ENCODE peak calls at places on chromosome 22, in six cellular contexts. One of them, this sample, is unnamed.

GRCh38 chr22:48257690-48258065 is 1495.2 kb downstream of the TBC1D22A start:
- DNase-seq in mesenchymal stem cell: no peak
- DNase-seq in neuronal stem cell: no peak
- DNase-seq in H1: no peak
- DNase-seq in mesendoderm: peak; percentile 11
- DNase-seq in IMR-90: no peak
- DNase-seq in this sample: peak; percentile 3

GRCh38 chr22:26579331-26579886 is 10.5 kb downstream of the TPST2 start:
- DNase-seq in H1: no peak
- DNase-seq in mesenchymal stem cell: no peak
- DNase-seq in IMR-90: no peak
- DNase-seq in neuronal stem cell: no peak
- DNase-seq in mesendoderm: no peak
- DNase-seq in this sample: no peak

GRCh38 chr22:35483730-35484129 is 56.9 kb upstream of the RASD2 start:
- DNase-seq in neuronal stem cell: no peak
- DNase-seq in H1: no peak
- DNase-seq in mesenchymal stem cell: no peak
- DNase-seq in mesendoderm: no peak
- DNase-seq in IMR-90: no peak
- DNase-seq in this sample: no peak

GRCh38 chr22:35345808-35346505 is 34.9 kb upstream of the HMOX1 start:
- DNase-seq in mesenchymal stem cell: no peak
- DNase-seq in H1: no peak
- DNase-seq in IMR-90: no peak
- DNase-seq in neuronal stem cell: no peak
- DNase-seq in mesendoderm: no peak
- DNase-seq in this sample: no peak

GRCh38 chr22:44132724-44133123 is 48.0 kb upstream of the PARVG start:
- DNase-seq in H1: no peak
- DNase-seq in mesendoderm: peak; percentile 49
- DNase-seq in neuronal stem cell: no peak
- DNase-seq in IMR-90: no peak
- DNase-seq in mesenchymal stem cell: no peak
- DNase-seq in this sample: no peak

GRCh38 chr22:48979482-48979881 is 848.2 kb downstream of the BRD1 start:
- DNase-seq in mesenchymal stem cell: no peak
- DNase-seq in neuronal stem cell: no peak
- DNase-seq in mesendoderm: peak; percentile 85
- DNase-seq in H1: no peak
- DNase-seq in IMR-90: no peak
- DNase-seq in this sample: no peak

GRCh38 chr22:35910926-35911325 is 117.7 kb downstream of the RBFOX2 start:
- DNase-seq in mesendoderm: peak; percentile 88
- DNase-seq in mesenchymal stem cell: no peak
- DNase-seq in H1: no peak
- DNase-seq in neuronal stem cell: no peak
- DNase-seq in IMR-90: no peak
- DNase-seq in this sample: no peak

GRCh38 chr22:46138058-46138797 is 12.1 kb upstream of the PPARA start:
- DNase-seq in IMR-90: no peak
- DNase-seq in H1: no peak
- DNase-seq in neuronal stem cell: no peak
- DNase-seq in mesendoderm: no peak
- DNase-seq in mesenchymal stem cell: no peak
- DNase-seq in this sample: no peak

GRCh38 chr22:35549338-35549737 is 8.7 kb downstream of the RASD2 start:
- DNase-seq in H1: no peak
- DNase-seq in mesenchymal stem cell: no peak
- DNase-seq in neuronal stem cell: no peak
- DNase-seq in mesendoderm: no peak
- DNase-seq in IMR-90: no peak
- DNase-seq in this sample: no peak

GRCh38 chr22:41401781-41402648 is 20.3 kb downstream of the TEF start:
- DNase-seq in mesendoderm: no peak
- DNase-seq in H1: no peak
- DNase-seq in neuronal stem cell: no peak
- DNase-seq in mesenchymal stem cell: peak; percentile 12
- DNase-seq in IMR-90: peak; percentile 79
- DNase-seq in this sample: no peak

GRCh38 chr22:17698948-17699347 is 60.4 kb downstream of the BCL2L13 start:
- DNase-seq in neuronal stem cell: no peak
- DNase-seq in H1: no peak
- DNase-seq in IMR-90: no peak
- DNase-seq in mesendoderm: no peak
- DNase-seq in mesenchymal stem cell: no peak
- DNase-seq in this sample: no peak

GRCh38 chr22:27416553-27417427 is 384.8 kb downstream of the MN1 start:
- DNase-seq in mesendoderm: peak; percentile 95
- DNase-seq in H1: peak; percentile 23
- DNase-seq in mesenchymal stem cell: peak; percentile 14
- DNase-seq in IMR-90: peak; percentile 88
- DNase-seq in neuronal stem cell: no peak
- DNase-seq in this sample: no peak

GRCh38 chr22:27876684-27877083 is 42.4 kb downstream of the PITPNB start:
- DNase-seq in mesendoderm: no peak
- DNase-seq in H1: no peak
- DNase-seq in mesenchymal stem cell: peak; percentile 44
- DNase-seq in neuronal stem cell: no peak
- DNase-seq in IMR-90: peak; percentile 27
- DNase-seq in this sample: no peak

GRCh38 chr22:45895436-45896152 is 81.4 kb downstream of the WNT7B start:
- DNase-seq in mesenchymal stem cell: no peak
- DNase-seq in mesendoderm: no peak
- DNase-seq in H1: no peak
- DNase-seq in neuronal stem cell: no peak
- DNase-seq in IMR-90: no peak
- DNase-seq in this sample: no peak

GRCh38 chr22:21779444-21779843 is 43.9 kb upstream of the YPEL1 start:
- DNase-seq in H1: no peak
- DNase-seq in mesendoderm: no peak
- DNase-seq in neuronal stem cell: no peak
- DNase-seq in IMR-90: no peak
- DNase-seq in mesenchymal stem cell: no peak
- DNase-seq in this sample: no peak

GRCh38 chr22:27572267-27572666 is 229.3 kb downstream of the MN1 start:
- DNase-seq in H1: no peak
- DNase-seq in mesendoderm: no peak
- DNase-seq in IMR-90: no peak
- DNase-seq in neuronal stem cell: no peak
- DNase-seq in mesenchymal stem cell: no peak
- DNase-seq in this sample: no peak

GRCh38 chr22:41478473-41478872 is 9.6 kb downstream of the ACO2 start:
- DNase-seq in mesendoderm: no peak
- DNase-seq in IMR-90: no peak
- DNase-seq in neuronal stem cell: no peak
- DNase-seq in mesenchymal stem cell: no peak
- DNase-seq in H1: no peak
- DNase-seq in this sample: no peak

GRCh38 chr22:25739659-25740344 is 2.2 kb upstream of the MYO18B start:
- DNase-seq in neuronal stem cell: no peak
- DNase-seq in H1: no peak
- DNase-seq in IMR-90: no peak
- DNase-seq in mesendoderm: no peak
- DNase-seq in mesenchymal stem cell: no peak
- DNase-seq in this sample: no peak

GRCh38 chr22:48945621-48946458 is 881.8 kb downstream of the BRD1 start:
- DNase-seq in neuronal stem cell: no peak
- DNase-seq in IMR-90: no peak
- DNase-seq in mesendoderm: no peak
- DNase-seq in H1: no peak
- DNase-seq in mesenchymal stem cell: no peak
- DNase-seq in this sample: no peak

GRCh38 chr22:45997775-45998637 is 21.0 kb upstream of the WNT7B start:
- DNase-seq in IMR-90: no peak
- DNase-seq in H1: no peak
- DNase-seq in mesendoderm: no peak
- DNase-seq in mesenchymal stem cell: no peak
- DNase-seq in neuronal stem cell: no peak
- DNase-seq in this sample: no peak

DNA sequence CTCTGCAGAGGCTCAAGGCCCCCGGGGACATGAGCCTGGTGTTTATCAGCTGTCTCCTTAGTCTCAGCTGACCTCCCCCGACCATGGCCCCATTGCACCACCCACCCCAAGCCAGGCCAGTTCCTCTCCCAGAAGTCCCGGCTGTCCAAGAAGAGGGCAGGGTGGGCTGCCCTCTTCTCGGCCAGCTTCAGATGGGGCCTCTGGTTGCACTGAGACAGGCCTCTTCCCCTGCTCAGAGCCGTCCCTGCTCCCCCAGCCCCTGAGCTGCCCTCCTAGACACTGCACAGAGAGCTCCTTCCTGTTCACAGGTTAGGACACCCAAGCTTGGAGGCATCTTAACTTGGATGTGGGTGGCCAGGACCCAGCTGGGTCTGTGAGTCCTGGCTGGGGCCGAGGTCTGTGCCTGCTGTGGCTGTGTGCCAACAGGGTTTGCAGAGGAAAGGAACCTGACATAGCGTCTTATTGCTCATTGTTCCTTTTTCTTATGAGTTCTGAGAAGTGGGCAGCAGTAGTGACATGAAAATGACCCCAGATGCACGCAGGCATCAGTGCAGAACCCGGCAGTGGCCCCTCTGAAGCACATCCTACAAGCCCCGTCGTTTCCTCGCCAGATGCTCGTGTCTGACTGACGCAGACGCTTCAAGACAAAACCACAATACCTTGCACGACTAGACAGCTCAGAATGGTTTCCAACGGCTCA is 5.5 kb downstream of the TRABD start:
- DNase-seq in H1: no peak
- DNase-seq in mesenchymal stem cell: no peak
- DNase-seq in mesendoderm: no peak
- DNase-seq in IMR-90: no peak
- DNase-seq in neuronal stem cell: no peak
- DNase-seq in this sample: peak; percentile 39
- H3K4me3 ChIP-seq in H1: peak overlapping the region; percentile 30
- H3K4me3 ChIP-seq in mesenchymal stem cell: peak overlapping the region; percentile 76
- H3K4me3 ChIP-seq in mesendoderm: no peak overlapping the region
- H3K4me3 ChIP-seq in IMR-90: no peak overlapping the region
- H3K4me3 ChIP-seq in neuronal stem cell: no peak overlapping the region
- H3K4me3 ChIP-seq in this sample: no peak overlapping the region

DNA sequence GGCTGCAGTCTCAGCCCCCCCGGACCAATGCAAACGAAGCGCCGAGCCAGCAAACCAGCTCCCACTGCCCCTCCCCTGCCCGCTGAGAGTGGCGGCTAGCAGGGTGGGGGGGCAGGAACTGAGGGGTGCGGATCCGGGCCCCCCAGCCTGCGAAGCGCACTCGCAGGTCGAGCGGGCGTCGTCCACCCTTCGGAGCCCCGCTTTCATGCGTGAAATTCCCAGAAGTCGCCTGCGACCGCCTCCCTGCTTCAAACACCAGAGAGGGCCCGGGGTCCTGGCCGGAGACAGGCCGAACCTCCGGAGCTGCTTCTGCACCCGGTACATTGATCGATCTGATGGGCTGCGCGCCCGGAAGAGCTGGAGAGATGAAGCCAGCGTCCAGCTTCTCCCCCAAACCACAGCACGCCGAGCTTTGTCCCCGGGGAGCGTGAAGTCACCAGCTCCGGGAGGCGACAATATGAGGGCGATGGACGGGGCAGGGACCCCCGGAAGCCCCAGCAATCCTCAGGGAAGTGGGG is 646 bp upstream of the PATZ1 start:
- DNase-seq in mesendoderm: peak; percentile 84
- DNase-seq in IMR-90: peak; percentile 33
- DNase-seq in neuronal stem cell: peak; percentile 65
- DNase-seq in mesenchymal stem cell: peak; percentile 75
- DNase-seq in H1: no peak
- DNase-seq in this sample: no peak
- H3K4ac ChIP-seq in mesendoderm: peak overlapping the region; percentile 98
- H3K4ac ChIP-seq in IMR-90: peak overlapping the region; percentile 75
- H3K4ac ChIP-seq in neuronal stem cell: peak overlapping the region; percentile 97
- H3K4ac ChIP-seq in mesenchymal stem cell: peak overlapping the region; percentile 78
- H3K4ac ChIP-seq in H1: peak overlapping the region; percentile 99
- H3K4ac ChIP-seq in this sample: peak overlapping the region; percentile 85

GRCh38 chr22:19376247-19376646 is 55.3 kb downstream of the HIRA start:
- DNase-seq in neuronal stem cell: no peak
- DNase-seq in mesendoderm: no peak
- DNase-seq in IMR-90: no peak
- DNase-seq in H1: no peak
- DNase-seq in mesenchymal stem cell: no peak
- DNase-seq in this sample: no peak
- H3K4me3 ChIP-seq in neuronal stem cell: no peak overlapping the region
- H3K4me3 ChIP-seq in mesendoderm: no peak overlapping the region
- H3K4me3 ChIP-seq in IMR-90: no peak overlapping the region
- H3K4me3 ChIP-seq in H1: no peak overlapping the region
- H3K4me3 ChIP-seq in mesenchymal stem cell: no peak overlapping the region
- H3K4me3 ChIP-seq in this sample: peak overlapping the region; percentile 24

DNA sequence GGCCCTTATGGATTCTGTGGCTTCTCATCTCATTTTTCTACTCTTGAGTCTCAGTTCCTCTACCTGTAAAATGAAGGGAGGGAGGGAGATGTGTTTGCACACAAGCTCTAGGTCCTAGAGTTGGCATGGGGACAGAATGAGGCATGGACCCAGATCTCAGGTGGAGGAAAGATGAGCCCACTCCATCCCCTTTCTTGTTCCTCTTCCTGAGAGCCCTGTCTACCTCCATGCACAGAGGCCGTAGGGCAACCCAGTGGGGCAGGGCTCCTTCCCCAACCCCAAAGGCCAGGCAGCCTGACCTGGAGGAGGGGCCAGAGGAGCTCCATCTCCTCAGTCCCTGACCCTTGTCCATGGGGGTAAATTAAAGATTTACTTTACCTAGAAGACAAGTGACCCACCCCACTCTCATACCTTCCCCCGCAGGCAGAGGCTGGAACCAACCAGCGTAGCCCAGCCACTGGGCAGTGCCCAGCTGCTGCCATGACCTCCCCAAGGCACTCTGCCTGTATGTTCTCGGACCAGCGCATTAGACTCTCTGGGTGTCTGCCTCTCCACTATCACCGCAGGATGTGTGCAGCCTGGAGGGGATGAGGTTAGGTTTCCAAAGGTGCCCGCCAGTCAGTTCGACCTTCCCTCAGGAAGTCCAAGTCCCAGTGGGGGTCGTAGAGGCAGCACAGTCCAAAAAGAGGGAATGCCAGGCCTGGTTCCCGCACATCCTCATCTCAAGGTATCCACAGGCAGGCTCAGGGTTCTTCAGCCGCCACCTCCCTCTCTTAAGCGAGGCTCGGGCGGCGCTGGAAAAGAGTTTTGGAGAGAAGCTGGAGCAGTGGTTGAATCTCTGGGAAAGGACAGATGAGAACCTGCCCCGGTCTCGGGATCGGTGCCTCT is 3.0 kb downstream of the SMTN start:
- DNase-seq in neuronal stem cell: no peak
- DNase-seq in mesenchymal stem cell: no peak
- DNase-seq in IMR-90: no peak
- DNase-seq in H1: no peak
- DNase-seq in mesendoderm: no peak
- DNase-seq in this sample: no peak
- H3K4ac ChIP-seq in neuronal stem cell: no peak overlapping the region
- H3K4ac ChIP-seq in mesenchymal stem cell: peak overlapping the region; percentile 71
- H3K4ac ChIP-seq in IMR-90: peak overlapping the region; percentile 99
- H3K4ac ChIP-seq in H1: peak overlapping the region; percentile 41
- H3K4ac ChIP-seq in mesendoderm: peak overlapping the region; percentile 59
- H3K4ac ChIP-seq in this sample: peak overlapping the region; percentile 18